ENCODE peak calls at places on chromosomes 16 and 17, in seven cellular contexts. One of them, this sample, is unnamed.

GRCh38 chr17:19269102-19269501 is 31.9 kb downstream of the EPN2 start:
- DNase-seq in PC-9: no peak
- DNase-seq in IMR-90: no peak
- DNase-seq in OCI-LY7: no peak
- DNase-seq in keratinocyte: no peak
- DNase-seq in GM23248: no peak
- DNase-seq in mesendoderm: no peak
- DNase-seq in this sample: no peak

GRCh38 chr16:81632392-81633146 is 146.5 kb upstream of the PLCG2 start:
- DNase-seq in PC-9: peak
- DNase-seq in mesendoderm: no peak
- DNase-seq in IMR-90: peak
- DNase-seq in GM23248: peak
- DNase-seq in keratinocyte: no peak
- DNase-seq in OCI-LY7: no peak
- DNase-seq in this sample: no peak

GRCh38 chr17:73350864-73351263 is 39.1 kb upstream of the CDC42EP4 start:
- DNase-seq in OCI-LY7: no peak
- DNase-seq in mesendoderm: no peak
- DNase-seq in IMR-90: no peak
- DNase-seq in GM23248: no peak
- DNase-seq in PC-9: no peak
- DNase-seq in keratinocyte: no peak
- DNase-seq in this sample: no peak

GRCh38 chr17:30093463-30094147 is 23.0 kb upstream of the NSRP1 start:
- DNase-seq in IMR-90: peak
- DNase-seq in GM23248: peak
- DNase-seq in mesendoderm: peak
- DNase-seq in keratinocyte: no peak
- DNase-seq in OCI-LY7: peak
- DNase-seq in PC-9: peak
- DNase-seq in this sample: peak

GRCh38 chr17:27241346-27241946 is 52.5 kb upstream of the WSB1 start:
- DNase-seq in IMR-90: peak
- DNase-seq in PC-9: peak
- DNase-seq in GM23248: peak
- DNase-seq in OCI-LY7: no peak
- DNase-seq in mesendoderm: peak
- DNase-seq in keratinocyte: peak
- DNase-seq in this sample: no peak

GRCh38 chr17:64662774-64663367 is 764 bp upstream of the SMURF2 start:
- DNase-seq in OCI-LY7: peak
- DNase-seq in GM23248: no peak
- DNase-seq in IMR-90: no peak
- DNase-seq in PC-9: peak
- DNase-seq in keratinocyte: no peak
- DNase-seq in mesendoderm: no peak
- DNase-seq in this sample: no peak

GRCh38 chr16:86834451-86835035 is 256.2 kb downstream of the FOXL1 start:
- DNase-seq in OCI-LY7: no peak
- DNase-seq in mesendoderm: peak
- DNase-seq in keratinocyte: no peak
- DNase-seq in IMR-90: peak
- DNase-seq in GM23248: peak
- DNase-seq in PC-9: no peak
- DNase-seq in this sample: no peak

GRCh38 chr17:76612977-76613851 is 27.6 kb upstream of the ST6GALNAC2 start:
- DNase-seq in IMR-90: no peak
- DNase-seq in OCI-LY7: no peak
- DNase-seq in keratinocyte: no peak
- DNase-seq in GM23248: no peak
- DNase-seq in PC-9: peak
- DNase-seq in mesendoderm: peak
- DNase-seq in this sample: no peak

GRCh38 chr17:64339516-64340475 is 50.9 kb downstream of the PECAM1 start:
- DNase-seq in keratinocyte: no peak
- DNase-seq in mesendoderm: no peak
- DNase-seq in OCI-LY7: no peak
- DNase-seq in IMR-90: no peak
- DNase-seq in PC-9: no peak
- DNase-seq in GM23248: peak
- DNase-seq in this sample: no peak

GRCh38 chr16:89489040-89489721 is 1.2 kb downstream of the ANKRD11 start:
- DNase-seq in keratinocyte: no peak
- DNase-seq in GM23248: peak
- DNase-seq in mesendoderm: peak
- DNase-seq in OCI-LY7: peak
- DNase-seq in PC-9: peak
- DNase-seq in IMR-90: peak
- DNase-seq in this sample: peak

GRCh38 chr16:69276143-69277115 is 34.7 kb upstream of the VPS4A start:
- DNase-seq in GM23248: peak
- DNase-seq in PC-9: no peak
- DNase-seq in OCI-LY7: no peak
- DNase-seq in IMR-90: peak
- DNase-seq in keratinocyte: no peak
- DNase-seq in mesendoderm: no peak
- DNase-seq in this sample: no peak

GRCh38 chr17:7440823-7441174 is 1.5 kb downstream of the FGF11 start:
- DNase-seq in OCI-LY7: no peak
- DNase-seq in keratinocyte: no peak
- DNase-seq in PC-9: no peak
- DNase-seq in mesendoderm: peak
- DNase-seq in IMR-90: no peak
- DNase-seq in GM23248: peak
- DNase-seq in this sample: no peak

GRCh38 chr16:11229906-11230305 is 26.1 kb downstream of the SOCS1 start:
- DNase-seq in GM23248: no peak
- DNase-seq in PC-9: peak
- DNase-seq in keratinocyte: no peak
- DNase-seq in OCI-LY7: no peak
- DNase-seq in IMR-90: no peak
- DNase-seq in mesendoderm: no peak
- DNase-seq in this sample: no peak

GRCh38 chr16:64058685-64059084 is 1063.2 kb downstream of the CDH11 start:
- DNase-seq in mesendoderm: no peak
- DNase-seq in keratinocyte: no peak
- DNase-seq in IMR-90: no peak
- DNase-seq in GM23248: no peak
- DNase-seq in OCI-LY7: no peak
- DNase-seq in PC-9: no peak
- DNase-seq in this sample: no peak

GRCh38 chr16:1211451-1212268 is 13.4 kb downstream of the TPSG1 start:
- DNase-seq in OCI-LY7: no peak
- DNase-seq in GM23248: no peak
- DNase-seq in PC-9: no peak
- DNase-seq in IMR-90: no peak
- DNase-seq in keratinocyte: no peak
- DNase-seq in mesendoderm: no peak
- DNase-seq in this sample: no peak

GRCh38 chr17:9241371-9241712 is 220.0 kb downstream of the NTN1 start:
- DNase-seq in OCI-LY7: no peak
- DNase-seq in IMR-90: no peak
- DNase-seq in GM23248: peak
- DNase-seq in PC-9: no peak
- DNase-seq in mesendoderm: no peak
- DNase-seq in keratinocyte: no peak
- DNase-seq in this sample: no peak

GRCh38 chr16:68786685-68787418 is 49.8 kb downstream of the CDH1 start:
- DNase-seq in OCI-LY7: no peak
- DNase-seq in IMR-90: peak
- DNase-seq in PC-9: no peak
- DNase-seq in mesendoderm: no peak
- DNase-seq in GM23248: peak
- DNase-seq in keratinocyte: no peak
- DNase-seq in this sample: no peak

GRCh38 chr16:38941-39892 is 14.2 kb downstream of the POLR3K start:
- DNase-seq in PC-9: peak
- DNase-seq in keratinocyte: peak
- DNase-seq in mesendoderm: no peak
- DNase-seq in IMR-90: no peak
- DNase-seq in OCI-LY7: peak
- DNase-seq in GM23248: no peak
- DNase-seq in this sample: peak

GRCh38 chr16:49918257-49918656 is 62.3 kb upstream of the ZNF423 start:
- DNase-seq in mesendoderm: peak
- DNase-seq in PC-9: no peak
- DNase-seq in GM23248: no peak
- DNase-seq in keratinocyte: no peak
- DNase-seq in IMR-90: no peak
- DNase-seq in OCI-LY7: no peak
- DNase-seq in this sample: no peak

GRCh38 chr16:8950580-8951077 is 13.1 kb downstream of the USP7 start:
- DNase-seq in keratinocyte: no peak
- DNase-seq in PC-9: no peak
- DNase-seq in mesendoderm: peak
- DNase-seq in IMR-90: peak
- DNase-seq in OCI-LY7: no peak
- DNase-seq in GM23248: peak
- DNase-seq in this sample: no peak

GRCh38 chr16:89149386-89149785 is 22.2 kb upstream of the CDH15 start:
- DNase-seq in OCI-LY7: peak
- DNase-seq in GM23248: no peak
- DNase-seq in PC-9: no peak
- DNase-seq in keratinocyte: no peak
- DNase-seq in IMR-90: no peak
- DNase-seq in mesendoderm: peak
- DNase-seq in this sample: no peak

GRCh38 chr17:78651551-78651950 is 74.4 kb upstream of the DNAH17 start:
- DNase-seq in mesendoderm: no peak
- DNase-seq in OCI-LY7: no peak
- DNase-seq in keratinocyte: no peak
- DNase-seq in PC-9: no peak
- DNase-seq in GM23248: no peak
- DNase-seq in IMR-90: peak
- DNase-seq in this sample: no peak

GRCh38 chr16:5820472-5820871 is 722.9 kb upstream of the EEF2KMT start:
- DNase-seq in mesendoderm: peak
- DNase-seq in GM23248: no peak
- DNase-seq in keratinocyte: no peak
- DNase-seq in IMR-90: no peak
- DNase-seq in PC-9: no peak
- DNase-seq in OCI-LY7: no peak
- DNase-seq in this sample: no peak

GRCh38 chr16:1723450-1724147 is 17.6 kb downstream of the MAPK8IP3 start:
- DNase-seq in keratinocyte: no peak
- DNase-seq in IMR-90: peak
- DNase-seq in GM23248: peak
- DNase-seq in PC-9: peak
- DNase-seq in OCI-LY7: peak
- DNase-seq in mesendoderm: peak
- DNase-seq in this sample: peak

GRCh38 chr17:31427684-31428083 is 36.2 kb downstream of the RAB11FIP4 start:
- DNase-seq in OCI-LY7: no peak
- DNase-seq in GM23248: no peak
- DNase-seq in keratinocyte: no peak
- DNase-seq in PC-9: no peak
- DNase-seq in IMR-90: no peak
- DNase-seq in mesendoderm: no peak
- DNase-seq in this sample: no peak

GRCh38 chr16:85137323-85138072 is 25.2 kb upstream of the CIBAR2 start:
- DNase-seq in PC-9: peak
- DNase-seq in keratinocyte: no peak
- DNase-seq in mesendoderm: no peak
- DNase-seq in GM23248: peak
- DNase-seq in OCI-LY7: no peak
- DNase-seq in IMR-90: peak
- DNase-seq in this sample: no peak

GRCh38 chr17:77287432-77288068 is 146.8 kb downstream of the SEC14L1 start:
- DNase-seq in PC-9: peak
- DNase-seq in mesendoderm: peak
- DNase-seq in GM23248: peak
- DNase-seq in keratinocyte: peak
- DNase-seq in OCI-LY7: no peak
- DNase-seq in IMR-90: peak
- DNase-seq in this sample: no peak

DNA sequence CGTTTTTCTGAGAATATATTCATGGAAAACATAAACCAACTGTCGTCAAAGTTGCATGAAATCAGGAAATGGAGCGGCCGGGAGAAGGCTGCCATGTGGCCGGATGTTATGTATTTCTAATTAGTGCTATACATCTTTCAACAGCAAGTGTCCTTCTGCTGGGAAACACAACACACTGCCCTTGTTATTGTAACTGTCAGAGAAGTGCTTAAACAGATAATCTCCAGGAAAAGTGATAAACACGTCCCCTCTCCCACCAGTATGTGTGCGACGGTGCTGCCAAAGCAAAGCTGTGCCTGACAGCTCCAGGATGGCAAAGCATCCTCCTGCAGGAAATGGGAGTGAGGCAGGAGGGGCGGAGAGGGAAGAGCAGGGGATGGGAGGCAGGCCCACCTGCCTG is 111.8 kb downstream of the SMG6 start:
- DNase-seq in keratinocyte: no peak
- DNase-seq in IMR-90: no peak
- DNase-seq in GM23248: no peak
- DNase-seq in mesendoderm: no peak
- DNase-seq in PC-9: no peak
- DNase-seq in OCI-LY7: no peak
- DNase-seq in this sample: no peak
- H3K27ac ChIP-seq in keratinocyte: peak
- H3K27ac ChIP-seq in IMR-90: peak
- H3K27ac ChIP-seq in GM23248: peak
- H3K27ac ChIP-seq in mesendoderm: no peak
- H3K27ac ChIP-seq in PC-9: peak
- H3K27ac ChIP-seq in OCI-LY7: no peak
- H3K27ac ChIP-seq in this sample: no peak

DNA sequence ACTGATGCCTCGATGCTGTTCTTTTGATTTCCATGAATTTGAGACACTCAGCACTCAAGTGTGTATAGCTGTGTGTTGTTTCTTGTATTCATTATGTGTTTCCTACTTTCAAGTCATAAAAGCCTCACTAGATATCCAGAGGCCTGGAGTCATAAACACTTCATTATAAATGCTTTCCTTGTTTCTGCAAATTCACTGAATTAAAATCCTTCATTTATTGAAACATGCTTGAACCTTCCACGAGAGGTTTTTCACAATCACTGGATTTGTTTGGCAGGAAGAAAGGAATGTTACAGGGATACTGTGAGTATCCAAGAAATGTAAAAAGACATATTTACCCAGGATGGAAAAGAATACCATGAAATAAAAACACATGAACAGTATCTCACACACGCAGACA is 44.7 kb upstream of the NOL11 start:
- DNase-seq in PC-9: no peak
- DNase-seq in OCI-LY7: no peak
- DNase-seq in keratinocyte: no peak
- DNase-seq in IMR-90: no peak
- DNase-seq in GM23248: no peak
- DNase-seq in mesendoderm: no peak
- DNase-seq in this sample: no peak
- H3K4me2 ChIP-seq in PC-9: peak
- H3K4me2 ChIP-seq in OCI-LY7: no peak
- H3K4me2 ChIP-seq in keratinocyte: no peak
- H3K4me2 ChIP-seq in IMR-90: no peak
- H3K4me2 ChIP-seq in GM23248: no peak
- H3K4me2 ChIP-seq in mesendoderm: no peak
- H3K4me2 ChIP-seq in this sample: no peak

GRCh38 chr16:57260294-57260929 is 15.4 kb downstream of the ARL2BP start:
- DNase-seq in IMR-90: peak
- DNase-seq in mesendoderm: peak
- DNase-seq in keratinocyte: no peak
- DNase-seq in OCI-LY7: peak
- DNase-seq in GM23248: peak
- DNase-seq in PC-9: peak
- DNase-seq in this sample: no peak
- H3K4me3 ChIP-seq in IMR-90: no peak
- H3K4me3 ChIP-seq in mesendoderm: no peak
- H3K4me3 ChIP-seq in keratinocyte: no peak
- H3K4me3 ChIP-seq in OCI-LY7: no peak
- H3K4me3 ChIP-seq in GM23248: peak
- H3K4me3 ChIP-seq in PC-9: no peak
- H3K4me3 ChIP-seq in this sample: no peak

GRCh38 chr17:17445296-17445924 is 31.4 kb upstream of the MED9 start:
- DNase-seq in PC-9: no peak
- DNase-seq in GM23248: no peak
- DNase-seq in IMR-90: no peak
- DNase-seq in keratinocyte: no peak
- DNase-seq in mesendoderm: peak
- DNase-seq in OCI-LY7: no peak
- DNase-seq in this sample: no peak
- H3K27ac ChIP-seq in PC-9: peak
- H3K27ac ChIP-seq in GM23248: peak
- H3K27ac ChIP-seq in IMR-90: peak
- H3K27ac ChIP-seq in keratinocyte: no peak
- H3K27ac ChIP-seq in mesendoderm: no peak
- H3K27ac ChIP-seq in OCI-LY7: no peak
- H3K27ac ChIP-seq in this sample: no peak